ENCODE peak calls at places on chromosomes 13 and 19, in five cellular contexts. One of them, this sample, is unnamed.

GRCh38 chr19:13459351-13459750 is 46.9 kb downstream of the CACNA1A start:
- DNase-seq in PC-9: no peak
- DNase-seq in brain microvascular endothelial cell: no peak
- DNase-seq in tibial artery: no peak
- DNase-seq in tibial nerve: no peak
- DNase-seq in this sample: no peak

GRCh38 chr19:2096543-2097329 is at the start of gene IZUMO4:
- DNase-seq in PC-9: peak; percentile 95
- DNase-seq in tibial artery: peak; percentile 100
- DNase-seq in tibial nerve: peak; percentile 98
- DNase-seq in brain microvascular endothelial cell: peak; percentile 95
- DNase-seq in this sample: peak; percentile 82

GRCh38 chr19:40494191-40494838 is 27.5 kb downstream of the SPTBN4 start:
- DNase-seq in brain microvascular endothelial cell: no peak
- DNase-seq in PC-9: no peak
- DNase-seq in tibial nerve: no peak
- DNase-seq in tibial artery: no peak
- DNase-seq in this sample: no peak

GRCh38 chr13:49356224-49356623 is 87.6 kb downstream of the CAB39L start:
- DNase-seq in PC-9: no peak
- DNase-seq in tibial artery: no peak
- DNase-seq in brain microvascular endothelial cell: peak; percentile 80
- DNase-seq in tibial nerve: no peak
- DNase-seq in this sample: no peak

GRCh38 chr13:99085139-99085845 is 107.4 kb upstream of the DOCK9 start:
- DNase-seq in tibial nerve: peak; percentile 5
- DNase-seq in brain microvascular endothelial cell: no peak
- DNase-seq in tibial artery: no peak
- DNase-seq in PC-9: no peak
- DNase-seq in this sample: no peak

GRCh38 chr13:77429320-77430142 is 102.6 kb upstream of the MYCBP2 start:
- DNase-seq in tibial nerve: no peak
- DNase-seq in PC-9: no peak
- DNase-seq in brain microvascular endothelial cell: peak; percentile 28
- DNase-seq in tibial artery: no peak
- DNase-seq in this sample: no peak

GRCh38 chr13:30421093-30422055 is 919 bp upstream of the UBE2L5 start:
- DNase-seq in tibial artery: peak; percentile 97
- DNase-seq in brain microvascular endothelial cell: peak; percentile 52
- DNase-seq in tibial nerve: peak; percentile 78
- DNase-seq in PC-9: peak; percentile 75
- DNase-seq in this sample: no peak

GRCh38 chr13:98439896-98440295 is 137.0 kb downstream of the STK24 start:
- DNase-seq in brain microvascular endothelial cell: no peak
- DNase-seq in tibial nerve: no peak
- DNase-seq in PC-9: no peak
- DNase-seq in tibial artery: no peak
- DNase-seq in this sample: no peak

GRCh38 chr13:46288570-46289259 is 77.0 kb downstream of the LRRC63 start:
- DNase-seq in brain microvascular endothelial cell: peak; percentile 36
- DNase-seq in tibial nerve: no peak
- DNase-seq in PC-9: no peak
- DNase-seq in tibial artery: no peak
- DNase-seq in this sample: no peak

GRCh38 chr19:16160943-16161560 is 12.3 kb downstream of the CIB3 start:
- DNase-seq in tibial artery: no peak
- DNase-seq in brain microvascular endothelial cell: peak; percentile 71
- DNase-seq in PC-9: peak; percentile 49
- DNase-seq in tibial nerve: no peak
- DNase-seq in this sample: no peak

GRCh38 chr19:42466521-42467436 is 24.0 kb upstream of the CXCL17 start:
- DNase-seq in tibial artery: no peak
- DNase-seq in PC-9: no peak
- DNase-seq in brain microvascular endothelial cell: no peak
- DNase-seq in tibial nerve: no peak
- DNase-seq in this sample: no peak

GRCh38 chr19:39166571-39167391 is 30.0 kb upstream of the NCCRP1 start:
- DNase-seq in PC-9: peak; percentile 90
- DNase-seq in brain microvascular endothelial cell: no peak
- DNase-seq in tibial nerve: peak; percentile 35
- DNase-seq in tibial artery: no peak
- DNase-seq in this sample: no peak

GRCh38 chr19:13015361-13016231 is 20.3 kb downstream of the NFIX start:
- DNase-seq in PC-9: no peak
- DNase-seq in tibial artery: no peak
- DNase-seq in brain microvascular endothelial cell: no peak
- DNase-seq in tibial nerve: no peak
- DNase-seq in this sample: no peak

GRCh38 chr19:48624791-48625723 is 5.8 kb downstream of the SPHK2 start:
- DNase-seq in tibial artery: peak; percentile 69
- DNase-seq in tibial nerve: no peak
- DNase-seq in PC-9: no peak
- DNase-seq in brain microvascular endothelial cell: no peak
- DNase-seq in this sample: no peak

GRCh38 chr13:41597348-41598041 is 140.1 kb downstream of the RGCC start:
- DNase-seq in PC-9: no peak
- DNase-seq in brain microvascular endothelial cell: no peak
- DNase-seq in tibial artery: no peak
- DNase-seq in tibial nerve: no peak
- DNase-seq in this sample: no peak

GRCh38 chr19:10214784-10215183 is 16.3 kb downstream of the S1PR2 start:
- DNase-seq in tibial artery: no peak
- DNase-seq in tibial nerve: no peak
- DNase-seq in PC-9: peak; percentile 25
- DNase-seq in brain microvascular endothelial cell: peak; percentile 37
- DNase-seq in this sample: no peak

GRCh38 chr13:111947876-111948275 is 119.1 kb upstream of the SOX1 start:
- DNase-seq in tibial nerve: no peak
- DNase-seq in brain microvascular endothelial cell: no peak
- DNase-seq in tibial artery: no peak
- DNase-seq in PC-9: no peak
- DNase-seq in this sample: no peak

GRCh38 chr13:21683034-21683733 is 12.3 kb downstream of the FGF9 start:
- DNase-seq in tibial artery: no peak
- DNase-seq in tibial nerve: no peak
- DNase-seq in PC-9: no peak
- DNase-seq in brain microvascular endothelial cell: peak; percentile 29
- DNase-seq in this sample: peak; percentile 88

GRCh38 chr19:23957660-23958281 is 43.1 kb downstream of the ZNF726 start:
- DNase-seq in brain microvascular endothelial cell: peak; percentile 83
- DNase-seq in tibial nerve: no peak
- DNase-seq in PC-9: peak; percentile 48
- DNase-seq in tibial artery: no peak
- DNase-seq in this sample: peak; percentile 32

GRCh38 chr19:49340069-49340864 is 5.1 kb downstream of the CD37 start:
- DNase-seq in tibial nerve: peak; percentile 51
- DNase-seq in PC-9: no peak
- DNase-seq in tibial artery: peak; percentile 97
- DNase-seq in brain microvascular endothelial cell: no peak
- DNase-seq in this sample: no peak

GRCh38 chr19:8046569-8047165 is 5.9 kb upstream of the CCL25 start:
- DNase-seq in tibial artery: no peak
- DNase-seq in tibial nerve: no peak
- DNase-seq in brain microvascular endothelial cell: no peak
- DNase-seq in PC-9: no peak
- DNase-seq in this sample: no peak

GRCh38 chr13:23903906-23904280 is 6.6 kb upstream of the C1QTNF9B start:
- DNase-seq in tibial nerve: no peak
- DNase-seq in tibial artery: no peak
- DNase-seq in PC-9: no peak
- DNase-seq in brain microvascular endothelial cell: no peak
- DNase-seq in this sample: no peak

GRCh38 chr13:60134376-60134775 is 29.4 kb downstream of the DIAPH3 start:
- DNase-seq in brain microvascular endothelial cell: no peak
- DNase-seq in PC-9: no peak
- DNase-seq in tibial nerve: no peak
- DNase-seq in tibial artery: no peak
- DNase-seq in this sample: no peak

GRCh38 chr19:53196777-53197396 is 3.7 kb upstream of the ZNF665 start:
- DNase-seq in tibial nerve: peak; percentile 95
- DNase-seq in PC-9: peak; percentile 93
- DNase-seq in brain microvascular endothelial cell: peak; percentile 90
- DNase-seq in tibial artery: peak; percentile 98
- DNase-seq in this sample: peak; percentile 68

GRCh38 chr13:46831588-46832194 is 34.7 kb upstream of the ESD start:
- DNase-seq in PC-9: peak; percentile 26
- DNase-seq in tibial artery: no peak
- DNase-seq in tibial nerve: peak; percentile 69
- DNase-seq in brain microvascular endothelial cell: peak; percentile 46
- DNase-seq in this sample: no peak

GRCh38 chr19:35154535-35155406 is at the start of gene FXYD5:
- DNase-seq in brain microvascular endothelial cell: peak; percentile 56
- DNase-seq in PC-9: peak; percentile 65
- DNase-seq in tibial artery: peak; percentile 81
- DNase-seq in tibial nerve: no peak
- DNase-seq in this sample: no peak

GRCh38 chr19:50333235-50333736 is 4.1 kb upstream of the KCNC3 start:
- DNase-seq in tibial nerve: peak; percentile 50
- DNase-seq in tibial artery: peak; percentile 84
- DNase-seq in brain microvascular endothelial cell: peak; percentile 81
- DNase-seq in PC-9: peak; percentile 95
- DNase-seq in this sample: no peak

GRCh38 chr19:31834070-31834469 is 484.8 kb upstream of the TSHZ3 start:
- DNase-seq in tibial artery: no peak
- DNase-seq in PC-9: no peak
- DNase-seq in brain microvascular endothelial cell: no peak
- DNase-seq in tibial nerve: no peak
- DNase-seq in this sample: no peak

GRCh38 chr13:19862511-19863313 is 737 bp downstream of the ZMYM5 start:
- DNase-seq in tibial nerve: peak; percentile 24
- DNase-seq in PC-9: peak; percentile 10
- DNase-seq in brain microvascular endothelial cell: peak; percentile 1
- DNase-seq in tibial artery: peak; percentile 76
- DNase-seq in this sample: no peak

GRCh38 chr19:22263121-22263520 is 23.1 kb upstream of the ZNF729 start:
- DNase-seq in tibial nerve: no peak
- DNase-seq in PC-9: no peak
- DNase-seq in tibial artery: no peak
- DNase-seq in brain microvascular endothelial cell: no peak
- DNase-seq in this sample: no peak

GRCh38 chr13:41271456-41272285 is 8.3 kb upstream of the MTRF1 start:
- DNase-seq in PC-9: no peak
- DNase-seq in tibial nerve: no peak
- DNase-seq in tibial artery: no peak
- DNase-seq in brain microvascular endothelial cell: no peak
- DNase-seq in this sample: no peak

GRCh38 chr19:16587031-16588023 is 15.1 kb upstream of the SLC35E1 start:
- DNase-seq in tibial artery: no peak
- DNase-seq in tibial nerve: peak; percentile 36
- DNase-seq in PC-9: no peak
- DNase-seq in brain microvascular endothelial cell: peak; percentile 59
- DNase-seq in this sample: peak; percentile 44

GRCh38 chr19:18996351-18996750 is 37.0 kb downstream of the SUGP2 start:
- DNase-seq in tibial artery: no peak
- DNase-seq in PC-9: no peak
- DNase-seq in brain microvascular endothelial cell: no peak
- DNase-seq in tibial nerve: no peak
- DNase-seq in this sample: no peak
- H3K36me3 ChIP-seq in tibial artery: peaks cover 98% of the 10 kb centered on the region
- H3K36me3 ChIP-seq in PC-9: peaks cover 17% of the 10 kb centered on the region
- H3K36me3 ChIP-seq in brain microvascular endothelial cell: peaks cover 63% of the 10 kb centered on the region
- H3K36me3 ChIP-seq in tibial nerve: peaks cover 6% of the 10 kb centered on the region
- H3K36me3 ChIP-seq in this sample: peaks cover 44% of the 10 kb centered on the region

DNA sequence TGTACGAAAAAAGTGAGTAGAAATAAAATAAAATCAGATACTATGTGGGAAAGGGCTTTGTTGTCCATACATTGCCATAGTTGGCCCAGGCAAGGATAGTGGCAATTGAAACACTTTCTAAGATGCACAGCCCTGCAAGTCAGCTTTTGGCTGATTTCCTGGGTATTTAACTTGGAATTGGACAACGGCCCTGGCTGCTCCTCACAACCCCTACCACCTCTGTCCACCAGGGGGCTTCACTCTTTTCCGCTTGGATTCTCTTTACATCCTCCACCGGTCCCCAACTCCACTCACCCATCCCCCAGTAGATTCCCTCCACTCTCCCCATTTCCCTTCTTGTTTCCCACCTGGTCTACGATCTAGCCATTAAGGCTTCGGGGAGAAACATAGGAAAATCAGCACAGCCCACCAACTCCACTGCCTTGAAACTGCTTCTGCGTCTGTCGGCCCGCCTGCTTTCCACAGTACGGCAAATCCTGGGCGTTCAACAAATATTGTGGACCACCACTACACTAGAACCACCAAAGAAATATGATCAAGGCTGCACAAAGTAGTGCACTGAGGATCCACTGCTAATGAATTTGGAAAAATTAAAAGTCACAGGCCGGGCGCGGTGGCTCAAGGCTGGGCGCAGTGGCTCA is 48.6 kb upstream of the GTF3A start:
- DNase-seq in brain microvascular endothelial cell: peak; percentile 71
- DNase-seq in tibial nerve: peak; percentile 67
- DNase-seq in tibial artery: peak; percentile 69
- DNase-seq in PC-9: peak; percentile 34
- DNase-seq in this sample: no peak
- H3K36me3 ChIP-seq in brain microvascular endothelial cell: no peaks in the 10 kb centered on the region
- H3K36me3 ChIP-seq in tibial nerve: no peaks in the 10 kb centered on the region
- H3K36me3 ChIP-seq in tibial artery: no peaks in the 10 kb centered on the region
- H3K36me3 ChIP-seq in PC-9: no peaks in the 10 kb centered on the region
- H3K36me3 ChIP-seq in this sample: no peaks in the 10 kb centered on the region

GRCh38 chr13:110698689-110699088 is 7.2 kb downstream of the CARS2 start:
- DNase-seq in tibial artery: no peak
- DNase-seq in tibial nerve: no peak
- DNase-seq in brain microvascular endothelial cell: no peak
- DNase-seq in PC-9: no peak
- DNase-seq in this sample: no peak
- H3K36me3 ChIP-seq in tibial artery: peaks cover 81% of the 10 kb centered on the region
- H3K36me3 ChIP-seq in tibial nerve: no peaks in the 10 kb centered on the region
- H3K36me3 ChIP-seq in brain microvascular endothelial cell: peaks cover 39% of the 10 kb centered on the region
- H3K36me3 ChIP-seq in PC-9: peaks cover 28% of the 10 kb centered on the region
- H3K36me3 ChIP-seq in this sample: peaks cover 46% of the 10 kb centered on the region

GRCh38 chr19:6381030-6381750 is 5.5 kb upstream of the PSPN start:
- DNase-seq in tibial nerve: no peak
- DNase-seq in PC-9: no peak
- DNase-seq in brain microvascular endothelial cell: no peak
- DNase-seq in tibial artery: no peak
- DNase-seq in this sample: no peak
- H3K36me3 ChIP-seq in tibial nerve: peaks cover 26% of the 10 kb centered on the region
- H3K36me3 ChIP-seq in PC-9: no peaks in the 10 kb centered on the region
- H3K36me3 ChIP-seq in brain microvascular endothelial cell: peaks cover 69% of the 10 kb centered on the region
- H3K36me3 ChIP-seq in tibial artery: peaks cover 76% of the 10 kb centered on the region
- H3K36me3 ChIP-seq in this sample: peaks cover 33% of the 10 kb centered on the region

DNA sequence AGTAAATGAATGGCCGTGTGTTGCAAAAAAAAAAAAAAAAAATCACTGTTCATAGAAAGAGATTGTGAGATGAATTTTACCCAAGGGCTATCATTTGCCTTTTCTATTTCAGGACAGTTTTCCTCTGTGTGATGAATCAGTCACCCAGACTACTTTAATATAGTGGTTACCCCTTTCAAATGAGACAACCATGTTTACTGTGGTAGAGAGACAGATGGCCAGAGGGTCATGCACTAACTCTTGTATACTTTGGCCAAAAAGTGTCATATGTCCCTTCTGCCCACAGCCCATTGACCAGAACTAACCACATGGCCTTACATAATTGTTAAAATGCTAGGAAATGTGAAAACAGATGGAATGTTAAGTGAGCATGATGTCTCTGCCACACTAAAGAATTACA is 498.7 kb downstream of the DACH1 start:
- DNase-seq in PC-9: no peak
- DNase-seq in brain microvascular endothelial cell: no peak
- DNase-seq in tibial nerve: no peak
- DNase-seq in tibial artery: no peak
- DNase-seq in this sample: no peak
- H3K36me3 ChIP-seq in PC-9: no peaks in the 10 kb centered on the region
- H3K36me3 ChIP-seq in brain microvascular endothelial cell: no peaks in the 10 kb centered on the region
- H3K36me3 ChIP-seq in tibial nerve: no peaks in the 10 kb centered on the region
- H3K36me3 ChIP-seq in tibial artery: no peaks in the 10 kb centered on the region
- H3K36me3 ChIP-seq in this sample: no peaks in the 10 kb centered on the region